ENCODE peak calls at places on chromosomes 11 and 22, in five cellular contexts. One of them, this sample, is unnamed.

GRCh38 chr22:24435861-24436351 is 8.5 kb downstream of the ADORA2A start:
- DNase-seq in NCI-H460: no peak
- DNase-seq in PC-9: no peak
- DNase-seq in Calu3: no peak
- DNase-seq in central memory CD4-positive, alpha-beta T cell: no peak
- DNase-seq in this sample: no peak

GRCh38 chr22:41565403-41566054 is 4.7 kb downstream of the CSDC2 start:
- DNase-seq in PC-9: peak; percentile 73
- DNase-seq in central memory CD4-positive, alpha-beta T cell: no peak
- DNase-seq in Calu3: peak; percentile 34
- DNase-seq in NCI-H460: no peak
- DNase-seq in this sample: peak; percentile 71

GRCh38 chr11:104372111-104372510 is 208.2 kb upstream of the PDGFD start:
- DNase-seq in PC-9: no peak
- DNase-seq in NCI-H460: no peak
- DNase-seq in Calu3: no peak
- DNase-seq in central memory CD4-positive, alpha-beta T cell: no peak
- DNase-seq in this sample: no peak

GRCh38 chr11:19243601-19244000 is 2.9 kb upstream of the E2F8 start:
- DNase-seq in NCI-H460: no peak
- DNase-seq in PC-9: peak; percentile 58
- DNase-seq in central memory CD4-positive, alpha-beta T cell: no peak
- DNase-seq in Calu3: no peak
- DNase-seq in this sample: no peak

GRCh38 chr11:68298659-68299516 is 13.5 kb upstream of the LRP5 start:
- DNase-seq in Calu3: no peak
- DNase-seq in central memory CD4-positive, alpha-beta T cell: no peak
- DNase-seq in NCI-H460: no peak
- DNase-seq in PC-9: no peak
- DNase-seq in this sample: peak; percentile 58

GRCh38 chr11:2091112-2091746 is 48.0 kb downstream of the IGF2 start:
- DNase-seq in NCI-H460: no peak
- DNase-seq in PC-9: no peak
- DNase-seq in Calu3: no peak
- DNase-seq in central memory CD4-positive, alpha-beta T cell: no peak
- DNase-seq in this sample: no peak

GRCh38 chr11:110862407-110862806 is 150.2 kb upstream of the ARHGAP20 start:
- DNase-seq in Calu3: no peak
- DNase-seq in NCI-H460: no peak
- DNase-seq in central memory CD4-positive, alpha-beta T cell: no peak
- DNase-seq in PC-9: no peak
- DNase-seq in this sample: no peak

GRCh38 chr11:32312865-32313403 is 122.4 kb downstream of the WT1 start:
- DNase-seq in Calu3: peak; percentile 60
- DNase-seq in NCI-H460: peak; percentile 86
- DNase-seq in PC-9: peak; percentile 70
- DNase-seq in central memory CD4-positive, alpha-beta T cell: no peak
- DNase-seq in this sample: peak; percentile 79

GRCh38 chr11:71379722-71380121 is 68.5 kb downstream of the DHCR7 start:
- DNase-seq in NCI-H460: no peak
- DNase-seq in central memory CD4-positive, alpha-beta T cell: no peak
- DNase-seq in PC-9: no peak
- DNase-seq in Calu3: no peak
- DNase-seq in this sample: no peak

GRCh38 chr11:76655466-76656086 is 15.0 kb downstream of the LRRC32 start:
- DNase-seq in NCI-H460: no peak
- DNase-seq in central memory CD4-positive, alpha-beta T cell: no peak
- DNase-seq in Calu3: no peak
- DNase-seq in PC-9: no peak
- DNase-seq in this sample: no peak

GRCh38 chr11:120613264-120614226 is 102.0 kb downstream of the GRIK4 start:
- DNase-seq in PC-9: no peak
- DNase-seq in Calu3: no peak
- DNase-seq in NCI-H460: no peak
- DNase-seq in central memory CD4-positive, alpha-beta T cell: no peak
- DNase-seq in this sample: no peak

GRCh38 chr11:65129649-65130441 is 4.5 kb downstream of the SYVN1 start:
- DNase-seq in Calu3: no peak
- DNase-seq in PC-9: no peak
- DNase-seq in central memory CD4-positive, alpha-beta T cell: no peak
- DNase-seq in NCI-H460: no peak
- DNase-seq in this sample: no peak

GRCh38 chr11:134372961-134373360 is 39.1 kb downstream of the B3GAT1 start:
- DNase-seq in NCI-H460: no peak
- DNase-seq in central memory CD4-positive, alpha-beta T cell: no peak
- DNase-seq in PC-9: no peak
- DNase-seq in Calu3: no peak
- DNase-seq in this sample: no peak

GRCh38 chr11:78570031-78570430 is 4.6 kb downstream of the NARS2 start:
- DNase-seq in Calu3: no peak
- DNase-seq in PC-9: no peak
- DNase-seq in NCI-H460: no peak
- DNase-seq in central memory CD4-positive, alpha-beta T cell: no peak
- DNase-seq in this sample: no peak

GRCh38 chr22:48772286-48772907 is 1055.3 kb downstream of the BRD1 start:
- DNase-seq in central memory CD4-positive, alpha-beta T cell: no peak
- DNase-seq in PC-9: no peak
- DNase-seq in NCI-H460: no peak
- DNase-seq in Calu3: no peak
- DNase-seq in this sample: no peak

GRCh38 chr22:25092119-25092518 is 107.5 kb upstream of the CRYBB3 start:
- DNase-seq in NCI-H460: no peak
- DNase-seq in central memory CD4-positive, alpha-beta T cell: no peak
- DNase-seq in PC-9: no peak
- DNase-seq in Calu3: no peak
- DNase-seq in this sample: no peak

GRCh38 chr11:76589477-76589876 is 81.1 kb downstream of the LRRC32 start:
- DNase-seq in NCI-H460: no peak
- DNase-seq in PC-9: no peak
- DNase-seq in central memory CD4-positive, alpha-beta T cell: no peak
- DNase-seq in Calu3: no peak
- DNase-seq in this sample: no peak

GRCh38 chr22:20750461-20751184 is 23.3 kb upstream of the SERPIND1 start:
- DNase-seq in NCI-H460: peak; percentile 55
- DNase-seq in Calu3: peak; percentile 64
- DNase-seq in central memory CD4-positive, alpha-beta T cell: no peak
- DNase-seq in PC-9: no peak
- DNase-seq in this sample: peak; percentile 22

GRCh38 chr11:73995247-73995646 is 12.6 kb upstream of the UCP2 start:
- DNase-seq in central memory CD4-positive, alpha-beta T cell: peak; percentile 88
- DNase-seq in NCI-H460: no peak
- DNase-seq in PC-9: no peak
- DNase-seq in Calu3: no peak
- DNase-seq in this sample: no peak

GRCh38 chr22:50342651-50343540 is at the start of gene PPP6R2:
- DNase-seq in PC-9: peak; percentile 62
- DNase-seq in NCI-H460: peak; percentile 53
- DNase-seq in Calu3: peak; percentile 90
- DNase-seq in central memory CD4-positive, alpha-beta T cell: peak; percentile 84
- DNase-seq in this sample: no peak

GRCh38 chr11:65435330-65435931 is 12.8 kb downstream of the NEAT1 start:
- DNase-seq in PC-9: no peak
- DNase-seq in central memory CD4-positive, alpha-beta T cell: no peak
- DNase-seq in Calu3: no peak
- DNase-seq in NCI-H460: no peak
- DNase-seq in this sample: no peak

GRCh38 chr11:130533113-130533803 is 84.8 kb downstream of the ADAMTS15 start:
- DNase-seq in NCI-H460: no peak
- DNase-seq in Calu3: no peak
- DNase-seq in PC-9: no peak
- DNase-seq in central memory CD4-positive, alpha-beta T cell: no peak
- DNase-seq in this sample: no peak

GRCh38 chr22:19038164-19038546 is 84.1 kb downstream of the DGCR2 start:
- DNase-seq in NCI-H460: no peak
- DNase-seq in Calu3: no peak
- DNase-seq in central memory CD4-positive, alpha-beta T cell: no peak
- DNase-seq in PC-9: no peak
- DNase-seq in this sample: no peak

GRCh38 chr11:83862691-83863090 is 576.5 kb upstream of the CCDC90B start:
- DNase-seq in PC-9: no peak
- DNase-seq in central memory CD4-positive, alpha-beta T cell: no peak
- DNase-seq in NCI-H460: no peak
- DNase-seq in Calu3: no peak
- DNase-seq in this sample: no peak

GRCh38 chr11:8366316-8366715 is 102.6 kb upstream of the LMO1 start:
- DNase-seq in PC-9: no peak
- DNase-seq in Calu3: no peak
- DNase-seq in central memory CD4-positive, alpha-beta T cell: no peak
- DNase-seq in NCI-H460: no peak
- DNase-seq in this sample: no peak